ENCODE peak calls at places on chromosomes 7 and 10, in seven cellular contexts. C, O, R, S, U, N and Y are unnamed samples.

GRCh38 chr7:42082144-42082543 is 154.9 kb downstream of the GLI3 start:
- DNase-seq in N (peak), O (peak), R (peak), C (no peak), S (no peak), U (no peak), Y (no peak)

GRCh38 chr7:43869898-43870240 is 552 bp upstream of the MRPS24 start:
- DNase-seq in C (no peak), R (peak), U (no peak), O (peak), S (no peak), N (peak), Y (no peak)

GRCh38 chr10:1175956-1176565 is 119.9 kb downstream of the WDR37 start:
- DNase-seq in C (peak), S (no peak), R (no peak), N (no peak), U (no peak), O (no peak), Y (no peak)

GRCh38 chr10:117533507-117534281 is 8.9 kb upstream of the EMX2 start:
- DNase-seq in S (no peak), R (peak), N (no peak), U (no peak), O (no peak), C (no peak), Y (no peak)

GRCh38 chr7:48518092-48518491 is 346.8 kb downstream of the ABCA13 start:
- DNase-seq in U (no peak), O (no peak), S (no peak), R (no peak), C (no peak), N (no peak), Y (no peak)

GRCh38 chr10:31071232-31071999 is 39.8 kb upstream of the ZNF438 start:
- DNase-seq in U (no peak), S (no peak), O (no peak), N (peak), C (no peak), R (no peak), Y (no peak)

GRCh38 chr7:21869785-21870402 is 75.8 kb downstream of the CDCA7L start:
- DNase-seq in N (peak), O (no peak), S (no peak), R (no peak), C (no peak), U (no peak), Y (no peak)

GRCh38 chr7:47941136-47941844 is 7.0 kb downstream of the PKD1L1 start:
- DNase-seq in S (no peak), N (peak), U (no peak), C (no peak), O (peak), R (no peak), Y (no peak)

GRCh38 chr7:12064716-12065115 is 146.4 kb upstream of the TMEM106B start:
- DNase-seq in C (no peak), O (no peak), R (no peak), N (no peak), S (no peak), U (no peak), Y (no peak)

GRCh38 chr7:44398506-44398905 is 73.1 kb upstream of the CAMK2B start:
- DNase-seq in O (no peak), S (no peak), C (no peak), U (no peak), R (peak), N (peak), Y (no peak)

GRCh38 chr10:34567854-34568253 is 247.2 kb downstream of the PARD3 start:
- DNase-seq in U (no peak), N (no peak), C (no peak), R (no peak), S (no peak), O (no peak), Y (no peak)

GRCh38 chr10:31536297-31536696 is 217.3 kb downstream of the ZEB1 start:
- DNase-seq in N (peak), R (peak), S (no peak), C (no peak), O (no peak), U (no peak), Y (no peak)

GRCh38 chr7:44398953-44399574 is 73.7 kb upstream of the CAMK2B start:
- DNase-seq in C (no peak), S (no peak), U (no peak), R (no peak), O (no peak), N (no peak), Y (no peak)

GRCh38 chr7:140127360-140128127 is 49.2 kb downstream of the KDM7A start:
- DNase-seq in O (no peak), C (no peak), N (no peak), U (no peak), S (no peak), R (no peak), Y (no peak)

GRCh38 chr10:73405556-73405955 is 8.3 kb downstream of the ANXA7 start:
- DNase-seq in O (no peak), N (no peak), U (no peak), S (no peak), R (no peak), C (no peak), Y (no peak)

GRCh38 chr7:28128608-28129007 is 52.0 kb downstream of the JAZF1 start:
- DNase-seq in N (peak), S (no peak), R (no peak), C (no peak), U (no peak), O (no peak), Y (no peak)

GRCh38 chr7:54812747-54813146 is 53.7 kb upstream of the SEC61G start:
- DNase-seq in U (no peak), N (no peak), O (no peak), R (no peak), C (no peak), S (no peak), Y (no peak)

GRCh38 chr10:113097046-113097415 is 147.0 kb downstream of the TCF7L2 start:
- DNase-seq in N (no peak), O (no peak), C (no peak), S (no peak), R (no peak), U (no peak), Y (no peak)

GRCh38 chr7:47534322-47535032 is 47.4 kb downstream of the TNS3 start:
- DNase-seq in S (no peak), C (no peak), U (no peak), O (no peak), N (no peak), R (no peak), Y (no peak)

GRCh38 chr10:10986606-10987005 is 31.1 kb upstream of the CELF2 start:
- DNase-seq in U (no peak), C (no peak), R (no peak), S (no peak), N (no peak), O (no peak), Y (no peak)

GRCh38 chr10:79178614-79179403 is 110.0 kb downstream of the ZMIZ1 start:
- DNase-seq in N (peak), U (no peak), O (peak), C (no peak), S (no peak), R (peak), Y (no peak)

GRCh38 chr7:12794722-12795302 is 107.4 kb downstream of the ARL4A start:
- DNase-seq in N (no peak), U (no peak), R (no peak), C (no peak), S (no peak), O (no peak), Y (no peak)

GRCh38 chr7:77537136-77537594 is at the start of gene PTPN12:
- DNase-seq in N (no peak), C (no peak), R (no peak), S (no peak), U (no peak), O (no peak), Y (no peak)

GRCh38 chr7:31102973-31103850 is 51.1 kb downstream of the ADCYAP1R1 start:
- DNase-seq in N (no peak), O (no peak), U (no peak), R (no peak), S (no peak), C (peak), Y (no peak)

GRCh38 chr10:35306852-35307251 is 29.5 kb upstream of the CCNY start:
- DNase-seq in N (no peak), C (peak), U (peak), O (no peak), S (no peak), R (no peak), Y (no peak)

GRCh38 chr10:61847640-61848039 is 53.9 kb upstream of the ARID5B start:
- DNase-seq in S (no peak), O (no peak), C (no peak), R (no peak), U (no peak), N (no peak), Y (no peak)

GRCh38 chr7:93890041-93890463 is 501 bp downstream of the TFPI2 start:
- DNase-seq in U (no peak), N (peak), R (peak), S (no peak), C (no peak), O (no peak), Y (no peak)

GRCh38 chr7:49789736-49790135 is 16.3 kb downstream of the VWC2 start:
- DNase-seq in R (no peak), O (no peak), N (no peak), S (no peak), C (no peak), U (no peak), Y (no peak)

GRCh38 chr10:133043541-133044225 is 44.0 kb upstream of the ADGRA1 start:
- DNase-seq in N (no peak), S (no peak), C (no peak), O (no peak), R (no peak), U (no peak), Y (no peak)

GRCh38 chr7:25009271-25009670 is 29.3 kb upstream of the OSBPL3 start:
- DNase-seq in R (no peak), U (peak), O (peak), N (peak), S (no peak), C (no peak), Y (no peak)

GRCh38 chr7:42345478-42346299 is 108.7 kb upstream of the GLI3 start:
- DNase-seq in C (no peak), O (no peak), S (no peak), R (no peak), N (no peak), U (no peak), Y (no peak)

GRCh38 chr10:10432306-10433035 is 585.2 kb upstream of the CELF2 start:
- DNase-seq in C (no peak), U (no peak), O (no peak), R (no peak), N (no peak), S (no peak), Y (no peak)

GRCh38 chr10:44997105-44997748 is 3.5 kb upstream of the ZNF22 start:
- DNase-seq in C (no peak), S (no peak), R (no peak), O (no peak), U (no peak), N (no peak), Y (no peak)

GRCh38 chr10:119401671-119402395 is 140.7 kb downstream of the RGS10 start:
- DNase-seq in C (no peak), U (peak), N (peak), S (no peak), O (peak), R (peak), Y (no peak)

GRCh38 chr7:130959743-130960207 is 225.8 kb upstream of the KLF14 start:
- DNase-seq in C (no peak), U (no peak), S (no peak), O (peak), R (no peak), N (peak), Y (no peak)

GRCh38 chr7:886626-887487 is 10.5 kb downstream of the GET4 start:
- DNase-seq in O (no peak), N (no peak), R (no peak), C (no peak), S (no peak), U (no peak), Y (no peak)

GRCh38 chr7:72492446-72492845 is 80.3 kb upstream of the CALN1 start:
- DNase-seq in C (no peak), R (no peak), U (no peak), S (no peak), N (no peak), O (no peak), Y (no peak)

GRCh38 chr7:123148813-123149212 is 51.0 kb downstream of the SLC13A1 start:
- DNase-seq in O (no peak), R (no peak), S (no peak), U (no peak), C (no peak), N (peak), Y (no peak)
- TF ChIP-seq CTCF in O (no peak), R (no peak), S (no peak), U (no peak), C (no peak), N (no peak), Y (no peak)

DNA sequence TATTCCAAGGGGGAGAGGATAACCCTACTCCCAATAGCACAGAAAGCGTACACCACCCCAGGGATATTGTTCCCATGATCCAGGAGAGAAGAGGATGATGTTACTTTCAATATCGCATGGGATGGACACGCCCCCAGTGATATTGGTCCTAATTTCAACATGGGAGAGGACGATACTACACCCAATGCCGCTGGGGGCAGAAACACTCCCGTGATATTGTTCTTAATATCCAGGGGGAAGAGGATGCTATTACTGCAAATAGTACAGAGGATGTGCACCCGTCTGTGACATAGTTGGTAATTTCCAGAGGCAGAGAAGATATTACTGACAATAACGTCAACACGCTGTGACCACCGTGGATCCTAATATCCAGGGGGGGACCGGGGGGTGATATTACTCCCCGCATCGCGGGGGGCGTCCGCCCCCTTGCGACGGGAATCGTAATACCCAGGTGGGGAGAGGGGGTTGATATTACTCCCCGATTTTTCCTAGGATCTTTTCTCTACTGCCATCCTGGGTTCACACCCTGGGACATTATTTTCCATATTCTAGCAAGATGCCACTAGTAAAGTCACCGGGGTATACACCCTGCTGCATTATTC is 16.6 kb downstream of the MEIG1 start:
- DNase-seq in N (no peak), O (no peak), R (no peak), U (no peak), S (no peak), C (no peak), Y (no peak)
- TF ChIP-seq CTCF in N (peak), O (peak), R (no peak), U (no peak), S (no peak), C (peak), Y (peak)

GRCh38 chr10:71319800-71320392 is 837 bp downstream of the SLC29A3 start:
- DNase-seq in S (no peak), U (no peak), N (no peak), O (no peak), R (no peak), C (no peak), Y (no peak)
- TF ChIP-seq CTCF in S (no peak), U (no peak), N (no peak), O (no peak), R (no peak), C (peak), Y (no peak)

GRCh38 chr10:33273295-33274002 is 61.0 kb downstream of the NRP1 start:
- DNase-seq in N (peak), C (no peak), S (no peak), R (peak), U (peak), O (peak), Y (no peak)
- TF ChIP-seq CTCF in N (peak), C (no peak), S (no peak), R (no peak), U (no peak), O (peak), Y (no peak)

GRCh38 chr10:84665883-84666463 is 337.6 kb downstream of the CCSER2 start:
- DNase-seq in S (no peak), U (peak), R (no peak), O (no peak), C (peak), N (no peak), Y (no peak)
- TF ChIP-seq CTCF in S (no peak), U (no peak), R (no peak), O (no peak), C (peak), N (no peak), Y (peak)